ENCODE peak calls at places on chromosome 3, in six cellular contexts. C is erythroblast, T is adrenal gland, M is transverse colon, Z is NB4, G is HepG2. K is an unnamed sample.

GRCh38 chr3:139577899-139578298 is 38.4 kb upstream of the RBP1 start:
- DNase-seq in C (no peak), T (no peak), M (no peak), Z (no peak), G (no peak), K (no peak)

GRCh38 chr3:169984287-169984686 is 17.7 kb downstream of the SEC62 start:
- DNase-seq in C (peak), T (peak), M (no peak), Z (no peak), G (no peak), K (no peak)

GRCh38 chr3:159548675-159549335 is 439.8 kb upstream of the IL12A start:
- DNase-seq in C (no peak), T (no peak), M (no peak), Z (no peak), G (no peak), K (no peak)

GRCh38 chr3:35383216-35383615 is 256.1 kb upstream of the ARPP21 start:
- DNase-seq in C (no peak), T (no peak), M (no peak), Z (no peak), G (no peak), K (no peak)

GRCh38 chr3:78872195-78872594 is 895.6 kb downstream of the ROBO1 start:
- DNase-seq in C (no peak), T (peak), M (no peak), Z (no peak), G (peak), K (peak)

GRCh38 chr3:171772427-171773056 is 37.7 kb downstream of the PLD1 start:
- DNase-seq in C (peak), T (peak), M (peak), Z (peak), G (peak), K (peak)

GRCh38 chr3:159855599-159856495 is 132.8 kb upstream of the IL12A start:
- DNase-seq in C (no peak), T (no peak), M (no peak), Z (no peak), G (no peak), K (no peak)

GRCh38 chr3:9468460-9468859 is 71.0 kb downstream of the SETD5 start:
- DNase-seq in C (no peak), T (no peak), M (no peak), Z (no peak), G (no peak), K (no peak)

GRCh38 chr3:17955411-17955810 is 213.0 kb upstream of the TBC1D5 start:
- DNase-seq in C (no peak), T (no peak), M (no peak), Z (no peak), G (no peak), K (no peak)

GRCh38 chr3:144270100-144270499 is 298.5 kb downstream of the DIPK2A start:
- DNase-seq in C (no peak), T (peak), M (peak), Z (no peak), G (no peak), K (no peak)

DNA sequence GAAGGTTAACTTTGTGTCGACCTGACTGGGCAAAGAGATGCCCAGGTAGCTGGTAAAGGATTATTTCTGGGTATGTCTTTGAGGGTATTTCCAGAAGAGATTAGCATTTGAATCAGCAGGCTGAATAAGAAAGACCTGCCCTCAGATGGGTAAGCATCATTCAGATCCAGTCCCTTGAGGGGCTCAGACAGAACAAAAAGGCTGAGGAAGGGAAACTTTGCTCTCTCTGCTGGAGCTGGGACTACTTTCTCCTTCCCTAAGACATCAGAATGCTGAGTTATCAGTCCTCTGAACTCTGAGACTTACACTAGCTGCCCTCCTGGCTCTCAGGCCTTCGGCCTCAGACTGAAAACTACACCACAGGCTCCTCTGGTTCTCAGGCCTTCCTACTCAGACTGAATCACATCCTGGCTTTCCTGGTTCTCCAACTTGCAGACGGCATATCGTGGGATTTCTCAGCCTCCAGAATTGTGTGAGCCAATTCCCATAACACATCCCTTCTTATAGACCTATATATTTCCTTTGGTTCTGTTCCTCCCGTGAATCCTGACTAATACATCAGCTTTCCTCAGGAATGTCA is 982.9 kb downstream of the TUSC7 start:
- DNase-seq in C (no peak), T (no peak), M (no peak), Z (no peak), G (no peak), K (no peak)
- TF ChIP-seq POLR2A in C (no peak), T (no peak), M (no peak), Z (no peak), G (no peak), K (no peak)

DNA sequence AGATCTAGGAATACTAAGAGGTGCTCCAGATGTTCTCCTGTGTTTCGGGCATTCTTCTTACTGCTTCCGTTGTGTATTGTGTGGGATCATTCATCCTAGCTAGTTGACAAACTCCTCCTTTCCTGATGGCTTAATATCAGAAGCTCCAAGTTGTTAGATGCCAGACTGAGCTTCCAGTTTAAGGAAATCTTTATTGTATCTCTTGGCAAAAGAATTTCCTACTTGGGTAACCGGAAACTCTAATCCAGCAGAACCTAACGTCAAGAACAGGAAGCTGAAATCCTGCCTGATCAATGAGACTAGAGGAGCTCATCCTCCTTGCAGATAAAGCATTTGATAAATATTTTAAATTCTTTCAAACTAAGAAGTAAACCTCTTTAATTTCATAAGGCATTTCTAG is 27.7 kb upstream of the MYH15 start:
- DNase-seq in C (no peak), T (no peak), M (no peak), Z (no peak), G (no peak), K (no peak)
- TF ChIP-seq POLR2A in C (no peak), T (no peak), M (no peak), Z (no peak), G (no peak), K (no peak)

GRCh38 chr3:52246728-52247454 is 1.3 kb downstream of the PPM1M start:
- DNase-seq in C (no peak), T (no peak), M (no peak), Z (peak), G (no peak), K (no peak)

GRCh38 chr3:52246264-52246620 is 683 bp downstream of the PPM1M start:
- DNase-seq in C (no peak), T (no peak), M (no peak), Z (peak), G (no peak), K (no peak)

GRCh38 chr3:52242039-52242438 is 3.1 kb upstream of the TWF2 start:
- DNase-seq in C (peak), T (no peak), M (no peak), Z (no peak), G (no peak), K (no peak)

GRCh38 chr3:52245322-52246263 is at the start of gene PPM1M:
- DNase-seq in C (peak), T (peak), M (peak), Z (peak), G (no peak), K (no peak)

DNA sequence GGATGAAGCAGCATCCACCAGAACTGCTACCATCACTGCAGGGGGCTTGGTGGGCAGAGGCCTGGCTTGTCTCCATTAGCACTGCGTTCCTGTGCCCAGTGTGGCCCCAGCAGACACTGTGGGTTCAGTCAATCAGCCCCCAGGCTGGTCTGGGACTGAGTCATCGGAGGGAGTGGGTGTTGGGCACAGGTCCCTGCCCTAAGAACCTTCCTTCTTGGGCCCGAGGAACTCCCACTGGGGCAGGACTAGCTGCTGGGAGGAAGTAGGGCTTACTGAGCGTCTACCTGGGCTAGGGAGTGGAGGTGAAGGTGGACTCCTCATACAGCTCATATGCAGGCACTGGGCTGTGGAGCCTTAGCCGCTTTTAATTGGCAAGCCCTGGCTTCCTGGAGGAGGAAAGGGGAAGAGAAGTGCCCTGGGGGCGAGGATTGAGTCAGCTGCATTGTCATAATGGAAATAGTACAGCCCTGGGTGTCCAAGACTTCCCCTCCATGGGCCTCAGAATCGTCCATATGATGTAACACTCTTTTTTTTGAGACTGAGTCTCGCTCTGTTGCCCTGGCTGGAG is 1.4 kb upstream of the PPM1M start:
- DNase-seq in C (no peak), T (peak), M (peak), Z (peak), G (no peak), K (no peak)
- TF ChIP-seq POLR2A in C (peak), T (no peak), M (no peak), Z (no peak), G (no peak), K (no peak)

GRCh38 chr3:50088725-50089602 is at the start of gene RBM5:
- DNase-seq in C (peak), T (peak), M (peak), Z (peak), G (peak), K (peak)
- TF ChIP-seq POLR2A in C (peak), T (no peak), M (peak), Z (peak), G (peak), K (no peak)

GRCh38 chr3:12716605-12717121 is 42.4 kb downstream of the TMEM40 start:
- DNase-seq in C (peak), T (no peak), M (no peak), Z (no peak), G (no peak), K (no peak)

GRCh38 chr3:12724794-12725193 is 34.3 kb downstream of the TMEM40 start:
- DNase-seq in C (no peak), T (no peak), M (no peak), Z (no peak), G (no peak), K (no peak)

GRCh38 chr3:12722205-12722604 is 36.9 kb downstream of the TMEM40 start:
- DNase-seq in C (no peak), T (no peak), M (no peak), Z (no peak), G (no peak), K (no peak)

GRCh38 chr3:12719984-12720656 is 38.9 kb downstream of the TMEM40 start:
- DNase-seq in C (peak), T (peak), M (peak), Z (peak), G (peak), K (peak)

DNA sequence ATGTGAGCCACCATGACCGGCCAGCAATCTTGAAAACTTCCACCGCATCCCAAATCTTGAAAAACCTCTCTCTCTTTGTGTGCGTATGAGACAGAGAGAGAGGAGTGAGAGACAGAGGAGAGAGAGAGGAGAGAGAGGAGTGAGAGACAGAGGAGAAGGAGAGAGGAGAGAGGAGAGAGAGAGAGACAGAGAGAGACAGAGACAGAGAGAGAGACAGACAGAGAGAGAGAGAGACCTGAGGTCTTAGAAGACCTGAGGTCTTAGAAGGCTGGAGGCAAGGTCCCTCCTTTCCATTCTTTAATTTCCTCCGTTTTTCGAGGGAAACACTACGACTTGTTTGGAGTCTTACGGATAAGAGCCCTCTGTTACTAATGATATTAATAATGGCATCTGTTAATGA is 39.5 kb downstream of the TMEM40 start:
- DNase-seq in C (no peak), T (no peak), M (no peak), Z (no peak), G (no peak), K (no peak)
- TF ChIP-seq POLR2A in C (no peak), T (no peak), M (no peak), Z (no peak), G (no peak), K (no peak)

GRCh38 chr3:132659000-132659369 is 624 bp downstream of the ACAD11 start:
- DNase-seq in C (no peak), T (peak), M (no peak), Z (peak), G (no peak), K (peak)

GRCh38 chr3:132659370-132660055 is at the start of gene ACAD11:
- DNase-seq in C (peak), T (peak), M (peak), Z (peak), G (peak), K (peak)

GRCh38 chr3:132661120-132661519 is 991 bp downstream of the UBA5 start:
- DNase-seq in C (peak), T (no peak), M (no peak), Z (no peak), G (no peak), K (no peak)

GRCh38 chr3:132660745-132661067 is 577 bp downstream of the UBA5 start:
- DNase-seq in C (peak), T (no peak), M (no peak), Z (no peak), G (no peak), K (peak)

GRCh38 chr3:132660056-132660744 is at the start of gene UBA5:
- DNase-seq in C (peak), T (peak), M (peak), Z (peak), G (peak), K (peak)
- TF ChIP-seq POLR2A in C (peak), T (no peak), M (peak), Z (peak), G (peak), K (no peak)

DNA sequence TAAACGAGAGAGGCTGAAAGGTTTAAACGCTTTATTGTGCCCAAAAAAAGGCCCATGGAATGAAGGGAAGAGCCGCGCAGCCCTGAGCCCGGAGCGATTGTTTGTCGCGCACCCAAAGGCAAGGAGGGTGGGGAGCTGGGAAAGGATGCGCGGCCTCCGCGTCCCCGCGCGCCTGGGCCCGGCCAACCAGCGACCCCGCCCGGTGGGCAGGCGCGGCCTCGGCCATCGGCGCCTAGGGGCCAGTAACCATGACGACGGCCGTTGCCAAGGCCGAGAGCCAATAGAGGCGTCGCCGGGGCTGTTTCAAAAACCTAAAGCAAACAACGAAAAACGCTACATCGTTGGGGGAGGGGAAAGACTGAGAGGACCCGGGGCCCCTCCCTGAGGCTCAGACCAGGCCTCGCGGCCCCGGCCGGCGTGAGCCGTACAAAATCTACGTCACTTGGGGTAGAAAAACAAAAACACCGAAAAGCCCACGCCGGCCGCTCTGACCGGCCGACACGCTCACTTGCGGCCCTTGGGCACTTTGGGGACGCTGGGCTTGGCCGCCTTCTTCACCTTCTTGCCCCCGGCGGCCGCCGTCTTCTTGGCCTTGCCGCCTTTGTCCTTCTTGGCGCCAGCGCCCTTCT is 36.2 kb downstream of the HMCES start:
- DNase-seq in C (peak), T (peak), M (peak), Z (peak), G (peak), K (peak)
- TF ChIP-seq POLR2A in C (peak), T (no peak), M (peak), Z (no peak), G (peak), K (no peak)